ENCODE peak calls at places on chromosomes 12 and 14, in five cellular contexts. One of them, this sample, is unnamed.

GRCh38 chr12:47885012-47885501 is 19.7 kb downstream of the VDR start:
- DNase-seq in myocyte: no peak
- DNase-seq in fibroblast of the conjunctiva: no peak
- DNase-seq in endothelial cell: no peak
- DNase-seq in NCI-H524: no peak
- DNase-seq in this sample: no peak

GRCh38 chr14:34781242-34781641 is 66.8 kb upstream of the CFL2 start:
- DNase-seq in endothelial cell: peak
- DNase-seq in myocyte: no peak
- DNase-seq in fibroblast of the conjunctiva: peak
- DNase-seq in NCI-H524: no peak
- DNase-seq in this sample: no peak

GRCh38 chr14:21454843-21455550 is 926 bp downstream of the CHD8 start:
- DNase-seq in endothelial cell: no peak
- DNase-seq in myocyte: no peak
- DNase-seq in NCI-H524: peak
- DNase-seq in fibroblast of the conjunctiva: no peak
- DNase-seq in this sample: no peak

GRCh38 chr14:104322531-104323466 is 184.4 kb downstream of the KIF26A start:
- DNase-seq in endothelial cell: peak
- DNase-seq in myocyte: no peak
- DNase-seq in fibroblast of the conjunctiva: no peak
- DNase-seq in NCI-H524: no peak
- DNase-seq in this sample: peak

GRCh38 chr14:105938055-105938863 is 411.9 kb downstream of the TMEM121 start:
- DNase-seq in myocyte: no peak
- DNase-seq in endothelial cell: no peak
- DNase-seq in fibroblast of the conjunctiva: no peak
- DNase-seq in NCI-H524: no peak
- DNase-seq in this sample: no peak

GRCh38 chr12:131018808-131019397 is 65.2 kb downstream of the ADGRD1 start:
- DNase-seq in endothelial cell: no peak
- DNase-seq in myocyte: no peak
- DNase-seq in NCI-H524: no peak
- DNase-seq in fibroblast of the conjunctiva: no peak
- DNase-seq in this sample: no peak

GRCh38 chr12:129827985-129828384 is 75.8 kb downstream of the TMEM132D start:
- DNase-seq in fibroblast of the conjunctiva: no peak
- DNase-seq in NCI-H524: no peak
- DNase-seq in endothelial cell: no peak
- DNase-seq in myocyte: no peak
- DNase-seq in this sample: no peak

GRCh38 chr12:96457191-96457930 is 32.0 kb upstream of the CFAP54 start:
- DNase-seq in fibroblast of the conjunctiva: no peak
- DNase-seq in myocyte: no peak
- DNase-seq in NCI-H524: no peak
- DNase-seq in endothelial cell: no peak
- DNase-seq in this sample: no peak

GRCh38 chr12:41521872-41522379 is 333.8 kb downstream of the PDZRN4 start:
- DNase-seq in NCI-H524: peak
- DNase-seq in myocyte: peak
- DNase-seq in fibroblast of the conjunctiva: peak
- DNase-seq in endothelial cell: no peak
- DNase-seq in this sample: peak

GRCh38 chr12:95386056-95386455 is 87.9 kb upstream of the METAP2 start:
- DNase-seq in myocyte: no peak
- DNase-seq in NCI-H524: no peak
- DNase-seq in endothelial cell: no peak
- DNase-seq in fibroblast of the conjunctiva: peak
- DNase-seq in this sample: no peak

GRCh38 chr14:105163040-105163742 is 5.4 kb downstream of the JAG2 start:
- DNase-seq in NCI-H524: no peak
- DNase-seq in fibroblast of the conjunctiva: no peak
- DNase-seq in endothelial cell: peak
- DNase-seq in myocyte: peak
- DNase-seq in this sample: no peak

GRCh38 chr14:56805201-56805991 is 4.9 kb downstream of the OTX2 start:
- DNase-seq in fibroblast of the conjunctiva: no peak
- DNase-seq in NCI-H524: no peak
- DNase-seq in endothelial cell: no peak
- DNase-seq in myocyte: no peak
- DNase-seq in this sample: no peak

GRCh38 chr12:104565606-104566243 is 109.0 kb downstream of the CHST11 start:
- DNase-seq in myocyte: no peak
- DNase-seq in endothelial cell: no peak
- DNase-seq in NCI-H524: no peak
- DNase-seq in fibroblast of the conjunctiva: no peak
- DNase-seq in this sample: no peak

GRCh38 chr12:47100146-47100545 is 20.4 kb upstream of the AMIGO2 start:
- DNase-seq in endothelial cell: no peak
- DNase-seq in fibroblast of the conjunctiva: no peak
- DNase-seq in NCI-H524: no peak
- DNase-seq in myocyte: no peak
- DNase-seq in this sample: no peak

GRCh38 chr14:72535485-72535884 is 358.4 kb downstream of the DPF3 start:
- DNase-seq in myocyte: no peak
- DNase-seq in fibroblast of the conjunctiva: no peak
- DNase-seq in endothelial cell: no peak
- DNase-seq in NCI-H524: no peak
- DNase-seq in this sample: no peak

GRCh38 chr12:80565276-80565675 is 121.2 kb downstream of the PTPRQ start:
- DNase-seq in endothelial cell: no peak
- DNase-seq in fibroblast of the conjunctiva: peak
- DNase-seq in myocyte: peak
- DNase-seq in NCI-H524: peak
- DNase-seq in this sample: peak

GRCh38 chr14:104048758-104049496 is 36.6 kb upstream of the ASPG start:
- DNase-seq in NCI-H524: no peak
- DNase-seq in myocyte: peak
- DNase-seq in fibroblast of the conjunctiva: peak
- DNase-seq in endothelial cell: peak
- DNase-seq in this sample: no peak

GRCh38 chr14:38947343-38947742 is 155.7 kb downstream of the SEC23A start:
- DNase-seq in fibroblast of the conjunctiva: no peak
- DNase-seq in NCI-H524: no peak
- DNase-seq in endothelial cell: no peak
- DNase-seq in myocyte: no peak
- DNase-seq in this sample: no peak

GRCh38 chr12:31966558-31967205 is 7.5 kb downstream of the RESF1 start:
- DNase-seq in fibroblast of the conjunctiva: no peak
- DNase-seq in NCI-H524: no peak
- DNase-seq in myocyte: peak
- DNase-seq in endothelial cell: no peak
- DNase-seq in this sample: no peak

GRCh38 chr12:127143020-127143419 is 1124.0 kb upstream of the TMEM132C start:
- DNase-seq in NCI-H524: peak
- DNase-seq in myocyte: peak
- DNase-seq in fibroblast of the conjunctiva: no peak
- DNase-seq in endothelial cell: no peak
- DNase-seq in this sample: peak

GRCh38 chr14:71001742-71002141 is 94.5 kb downstream of the PCNX1 start:
- DNase-seq in NCI-H524: no peak
- DNase-seq in endothelial cell: no peak
- DNase-seq in myocyte: no peak
- DNase-seq in fibroblast of the conjunctiva: no peak
- DNase-seq in this sample: no peak

GRCh38 chr14:77085538-77085937 is 12.5 kb upstream of the CIPC start:
- DNase-seq in myocyte: no peak
- DNase-seq in endothelial cell: no peak
- DNase-seq in NCI-H524: no peak
- DNase-seq in fibroblast of the conjunctiva: no peak
- DNase-seq in this sample: no peak

GRCh38 chr12:78888583-78888982 is 24.0 kb downstream of the SYT1 start:
- DNase-seq in myocyte: no peak
- DNase-seq in NCI-H524: no peak
- DNase-seq in fibroblast of the conjunctiva: no peak
- DNase-seq in endothelial cell: no peak
- DNase-seq in this sample: no peak

GRCh38 chr12:25005376-25005775 is 56.5 kb upstream of the BCAT1 start:
- DNase-seq in myocyte: no peak
- DNase-seq in NCI-H524: no peak
- DNase-seq in endothelial cell: no peak
- DNase-seq in fibroblast of the conjunctiva: no peak
- DNase-seq in this sample: no peak

GRCh38 chr12:38931461-38931860 is 26.1 kb upstream of the CPNE8 start:
- DNase-seq in myocyte: no peak
- DNase-seq in fibroblast of the conjunctiva: no peak
- DNase-seq in NCI-H524: no peak
- DNase-seq in endothelial cell: no peak
- DNase-seq in this sample: no peak

GRCh38 chr12:12839886-12840285 is 26.7 kb downstream of the DDX47 start:
- DNase-seq in fibroblast of the conjunctiva: peak
- DNase-seq in NCI-H524: no peak
- DNase-seq in endothelial cell: no peak
- DNase-seq in myocyte: peak
- DNase-seq in this sample: peak

GRCh38 chr14:54343276-54344121 is 53.3 kb upstream of the CDKN3 start:
- DNase-seq in fibroblast of the conjunctiva: no peak
- DNase-seq in NCI-H524: peak
- DNase-seq in endothelial cell: no peak
- DNase-seq in myocyte: peak
- DNase-seq in this sample: peak

This sample was measured in SJCRH30.